ENCODE peak calls at places on chromosomes 16 and 17, in seven cellular contexts. N is cardiac muscle cell, A is KBM-7, Y is Peyer's patch, J is iris pigment epithelial cell, P is H54, V is occipital lobe. H is an unnamed sample.

GRCh38 chr17:77963441-77963840 is 4.9 kb downstream of the TNRC6C start:
- DNase-seq in N (peak), A (peak), Y (peak), J (peak), P (peak), V (peak), H (no peak)

GRCh38 chr17:52124993-52125392 is 33.5 kb downstream of the CA10 start:
- DNase-seq in N (no peak), A (no peak), Y (no peak), J (no peak), P (no peak), V (no peak), H (no peak)

GRCh38 chr16:75471723-75472634 is 7.5 kb upstream of the TMEM170A start:
- DNase-seq in N (peak), A (peak), Y (peak), J (peak), P (peak), V (peak), H (peak)

GRCh38 chr17:42832213-42832933 is 824 bp upstream of the PSME3 start:
- DNase-seq in N (no peak), A (no peak), Y (no peak), J (no peak), P (no peak), V (no peak), H (no peak)

GRCh38 chr16:79770244-79771064 is 169.9 kb upstream of the MAF start:
- DNase-seq in N (peak), A (peak), Y (peak), J (peak), P (peak), V (peak), H (peak)

GRCh38 chr16:2282866-2283555 is 15.1 kb upstream of the RNPS1 start:
- DNase-seq in N (no peak), A (no peak), Y (no peak), J (no peak), P (no peak), V (no peak), H (no peak)

GRCh38 chr17:48520631-48521045 is 10.2 kb downstream of the HOXB1 start:
- DNase-seq in N (no peak), A (no peak), Y (no peak), J (no peak), P (no peak), V (no peak), H (no peak)

GRCh38 chr17:68704897-68705296 is 103.7 kb upstream of the FAM20A start:
- DNase-seq in N (peak), A (no peak), Y (no peak), J (peak), P (no peak), V (no peak), H (no peak)

GRCh38 chr17:7045492-7046126 is 1.7 kb upstream of the SLC16A11 start:
- DNase-seq in N (peak), A (peak), Y (peak), J (peak), P (peak), V (no peak), H (peak)